ENCODE peak calls at places on chromosome 1, in ten cellular contexts. One of them, this sample, is unnamed. For H3K4me1, the result is how much of the 10 kb centered on the place peaks cover.

GRCh38 chr1:160539896-160540858 is 17.1 kb upstream of the SLAMF6 start:
- DNase-seq in A549: no peak
- DNase-seq in cardiac muscle cell: peak
- DNase-seq in SJSA1: no peak
- DNase-seq in H9: no peak
- DNase-seq in aorta: no peak
- DNase-seq in OCI-LY7: peak
- DNase-seq in IMR-90: no peak
- DNase-seq in CD4-positive, CD25-positive, alpha-beta regulatory T cell: peak
- DNase-seq in body of pancreas: peak
- DNase-seq in this sample: peak

GRCh38 chr1:236288620-236288976 is 6.8 kb upstream of the ERO1B start:
- DNase-seq in A549: no peak
- DNase-seq in cardiac muscle cell: no peak
- DNase-seq in SJSA1: no peak
- DNase-seq in H9: no peak
- DNase-seq in aorta: no peak
- DNase-seq in OCI-LY7: no peak
- DNase-seq in IMR-90: no peak
- DNase-seq in CD4-positive, CD25-positive, alpha-beta regulatory T cell: no peak
- DNase-seq in body of pancreas: no peak
- DNase-seq in this sample: no peak

GRCh38 chr1:27005648-27006496 is 6.8 kb downstream of the TENT5B start:
- DNase-seq in A549: peak
- DNase-seq in cardiac muscle cell: no peak
- DNase-seq in SJSA1: no peak
- DNase-seq in H9: peak
- DNase-seq in aorta: no peak
- DNase-seq in OCI-LY7: no peak
- DNase-seq in IMR-90: no peak
- DNase-seq in CD4-positive, CD25-positive, alpha-beta regulatory T cell: no peak
- DNase-seq in body of pancreas: no peak
- DNase-seq in this sample: no peak

GRCh38 chr1:234743866-234744581 is 134.0 kb upstream of the IRF2BP2 start:
- DNase-seq in A549: no peak
- DNase-seq in cardiac muscle cell: peak
- DNase-seq in SJSA1: peak
- DNase-seq in H9: no peak
- DNase-seq in aorta: no peak
- DNase-seq in OCI-LY7: no peak
- DNase-seq in IMR-90: peak
- DNase-seq in CD4-positive, CD25-positive, alpha-beta regulatory T cell: no peak
- DNase-seq in body of pancreas: no peak
- DNase-seq in this sample: no peak

GRCh38 chr1:165917166-165917565 is 89.8 kb downstream of the UCK2 start:
- DNase-seq in A549: no peak
- DNase-seq in cardiac muscle cell: no peak
- DNase-seq in SJSA1: no peak
- DNase-seq in H9: no peak
- DNase-seq in aorta: no peak
- DNase-seq in OCI-LY7: no peak
- DNase-seq in IMR-90: no peak
- DNase-seq in CD4-positive, CD25-positive, alpha-beta regulatory T cell: no peak
- DNase-seq in body of pancreas: no peak
- DNase-seq in this sample: no peak

GRCh38 chr1:192453360-192454045 is 122.1 kb upstream of the RGS1 start:
- DNase-seq in A549: no peak
- DNase-seq in cardiac muscle cell: peak
- DNase-seq in SJSA1: no peak
- DNase-seq in H9: no peak
- DNase-seq in aorta: no peak
- DNase-seq in OCI-LY7: no peak
- DNase-seq in IMR-90: peak
- DNase-seq in CD4-positive, CD25-positive, alpha-beta regulatory T cell: no peak
- DNase-seq in body of pancreas: no peak
- DNase-seq in this sample: no peak

GRCh38 chr1:48003741-48004503 is 6.7 kb upstream of the TRABD2B start:
- DNase-seq in A549: no peak
- DNase-seq in cardiac muscle cell: no peak
- DNase-seq in SJSA1: no peak
- DNase-seq in H9: peak
- DNase-seq in aorta: no peak
- DNase-seq in OCI-LY7: no peak
- DNase-seq in IMR-90: no peak
- DNase-seq in CD4-positive, CD25-positive, alpha-beta regulatory T cell: no peak
- DNase-seq in body of pancreas: no peak
- DNase-seq in this sample: no peak

GRCh38 chr1:64539808-64540207 is 69.9 kb downstream of the CACHD1 start:
- DNase-seq in A549: no peak
- DNase-seq in cardiac muscle cell: peak
- DNase-seq in SJSA1: no peak
- DNase-seq in H9: no peak
- DNase-seq in aorta: peak
- DNase-seq in OCI-LY7: no peak
- DNase-seq in IMR-90: peak
- DNase-seq in CD4-positive, CD25-positive, alpha-beta regulatory T cell: no peak
- DNase-seq in body of pancreas: peak
- DNase-seq in this sample: no peak

GRCh38 chr1:225814381-225814780 is 4.5 kb downstream of the EPHX1 start:
- DNase-seq in A549: no peak
- DNase-seq in cardiac muscle cell: no peak
- DNase-seq in SJSA1: no peak
- DNase-seq in H9: no peak
- DNase-seq in aorta: no peak
- DNase-seq in OCI-LY7: no peak
- DNase-seq in IMR-90: no peak
- DNase-seq in CD4-positive, CD25-positive, alpha-beta regulatory T cell: no peak
- DNase-seq in body of pancreas: no peak
- DNase-seq in this sample: no peak

GRCh38 chr1:9473032-9473792 is 66.1 kb upstream of the SLC25A33 start:
- DNase-seq in A549: peak
- DNase-seq in cardiac muscle cell: peak
- DNase-seq in SJSA1: peak
- DNase-seq in H9: peak
- DNase-seq in aorta: peak
- DNase-seq in OCI-LY7: no peak
- DNase-seq in IMR-90: peak
- DNase-seq in CD4-positive, CD25-positive, alpha-beta regulatory T cell: no peak
- DNase-seq in body of pancreas: no peak
- DNase-seq in this sample: no peak

GRCh38 chr1:78370356-78370755 is 120.4 kb upstream of the PTGFR start:
- DNase-seq in A549: no peak
- DNase-seq in cardiac muscle cell: peak
- DNase-seq in SJSA1: peak
- DNase-seq in H9: no peak
- DNase-seq in aorta: no peak
- DNase-seq in OCI-LY7: no peak
- DNase-seq in IMR-90: peak
- DNase-seq in CD4-positive, CD25-positive, alpha-beta regulatory T cell: no peak
- DNase-seq in body of pancreas: no peak
- DNase-seq in this sample: no peak

GRCh38 chr1:209742409-209743144 is 13.3 kb upstream of the TRAF3IP3 start:
- DNase-seq in A549: no peak
- DNase-seq in cardiac muscle cell: peak
- DNase-seq in SJSA1: no peak
- DNase-seq in H9: no peak
- DNase-seq in aorta: no peak
- DNase-seq in OCI-LY7: peak
- DNase-seq in IMR-90: peak
- DNase-seq in CD4-positive, CD25-positive, alpha-beta regulatory T cell: no peak
- DNase-seq in body of pancreas: no peak
- DNase-seq in this sample: no peak

GRCh38 chr1:12525311-12526181 is 92.5 kb downstream of the DHRS3 start:
- DNase-seq in A549: peak
- DNase-seq in cardiac muscle cell: peak
- DNase-seq in SJSA1: no peak
- DNase-seq in H9: no peak
- DNase-seq in aorta: no peak
- DNase-seq in OCI-LY7: no peak
- DNase-seq in IMR-90: no peak
- DNase-seq in CD4-positive, CD25-positive, alpha-beta regulatory T cell: no peak
- DNase-seq in body of pancreas: peak
- DNase-seq in this sample: no peak

GRCh38 chr1:234655328-234656069 is 45.5 kb upstream of the IRF2BP2 start:
- DNase-seq in A549: no peak
- DNase-seq in cardiac muscle cell: no peak
- DNase-seq in SJSA1: no peak
- DNase-seq in H9: no peak
- DNase-seq in aorta: no peak
- DNase-seq in OCI-LY7: no peak
- DNase-seq in IMR-90: no peak
- DNase-seq in CD4-positive, CD25-positive, alpha-beta regulatory T cell: no peak
- DNase-seq in body of pancreas: no peak
- DNase-seq in this sample: no peak

GRCh38 chr1:234186037-234186688 is 187.1 kb upstream of the COA6 start:
- DNase-seq in A549: peak
- DNase-seq in cardiac muscle cell: peak
- DNase-seq in SJSA1: no peak
- DNase-seq in H9: no peak
- DNase-seq in aorta: no peak
- DNase-seq in OCI-LY7: no peak
- DNase-seq in IMR-90: peak
- DNase-seq in CD4-positive, CD25-positive, alpha-beta regulatory T cell: no peak
- DNase-seq in body of pancreas: no peak
- DNase-seq in this sample: no peak

GRCh38 chr1:64013395-64013794 is 190.0 kb upstream of the UBE2U start:
- DNase-seq in A549: no peak
- DNase-seq in cardiac muscle cell: no peak
- DNase-seq in SJSA1: no peak
- DNase-seq in H9: no peak
- DNase-seq in aorta: no peak
- DNase-seq in OCI-LY7: no peak
- DNase-seq in IMR-90: no peak
- DNase-seq in CD4-positive, CD25-positive, alpha-beta regulatory T cell: no peak
- DNase-seq in body of pancreas: no peak
- DNase-seq in this sample: no peak

GRCh38 chr1:157154291-157154690 is 16.1 kb upstream of the ETV3 start:
- DNase-seq in A549: no peak
- DNase-seq in cardiac muscle cell: no peak
- DNase-seq in SJSA1: no peak
- DNase-seq in H9: no peak
- DNase-seq in aorta: no peak
- DNase-seq in OCI-LY7: no peak
- DNase-seq in IMR-90: no peak
- DNase-seq in CD4-positive, CD25-positive, alpha-beta regulatory T cell: no peak
- DNase-seq in body of pancreas: no peak
- DNase-seq in this sample: no peak

GRCh38 chr1:93815738-93816110 is 63.3 kb downstream of the DNTTIP2 start:
- DNase-seq in A549: no peak
- DNase-seq in cardiac muscle cell: no peak
- DNase-seq in SJSA1: no peak
- DNase-seq in H9: no peak
- DNase-seq in aorta: no peak
- DNase-seq in OCI-LY7: no peak
- DNase-seq in IMR-90: no peak
- DNase-seq in CD4-positive, CD25-positive, alpha-beta regulatory T cell: no peak
- DNase-seq in body of pancreas: no peak
- DNase-seq in this sample: no peak
- H3K4me1 ChIP-seq in A549: under half
- H3K4me1 ChIP-seq in cardiac muscle cell: under half
- H3K4me1 ChIP-seq in SJSA1: under half
- H3K4me1 ChIP-seq in H9: under half
- H3K4me1 ChIP-seq in aorta: under half
- H3K4me1 ChIP-seq in OCI-LY7: under half
- H3K4me1 ChIP-seq in IMR-90: under half
- H3K4me1 ChIP-seq in CD4-positive, CD25-positive, alpha-beta regulatory T cell: under half
- H3K4me1 ChIP-seq in body of pancreas: under half
- H3K4me1 ChIP-seq in this sample: under half

GRCh38 chr1:223667484-223668182 is 2.1 kb upstream of the CAPN8 start:
- DNase-seq in A549: no peak
- DNase-seq in cardiac muscle cell: no peak
- DNase-seq in SJSA1: peak
- DNase-seq in H9: no peak
- DNase-seq in aorta: no peak
- DNase-seq in OCI-LY7: no peak
- DNase-seq in IMR-90: no peak
- DNase-seq in CD4-positive, CD25-positive, alpha-beta regulatory T cell: no peak
- DNase-seq in body of pancreas: no peak
- DNase-seq in this sample: no peak
- H3K4me1 ChIP-seq in A549: under half
- H3K4me1 ChIP-seq in cardiac muscle cell: under half
- H3K4me1 ChIP-seq in SJSA1: under half
- H3K4me1 ChIP-seq in H9: under half
- H3K4me1 ChIP-seq in aorta: under half
- H3K4me1 ChIP-seq in OCI-LY7: under half
- H3K4me1 ChIP-seq in IMR-90: under half
- H3K4me1 ChIP-seq in CD4-positive, CD25-positive, alpha-beta regulatory T cell: under half
- H3K4me1 ChIP-seq in body of pancreas: under half
- H3K4me1 ChIP-seq in this sample: under half

GRCh38 chr1:97824200-97824599 is 96.6 kb downstream of the DPYD start:
- DNase-seq in A549: no peak
- DNase-seq in cardiac muscle cell: no peak
- DNase-seq in SJSA1: no peak
- DNase-seq in H9: no peak
- DNase-seq in aorta: no peak
- DNase-seq in OCI-LY7: no peak
- DNase-seq in IMR-90: no peak
- DNase-seq in CD4-positive, CD25-positive, alpha-beta regulatory T cell: no peak
- DNase-seq in body of pancreas: no peak
- DNase-seq in this sample: no peak
- H3K4me1 ChIP-seq in A549: under half
- H3K4me1 ChIP-seq in cardiac muscle cell: under half
- H3K4me1 ChIP-seq in SJSA1: under half
- H3K4me1 ChIP-seq in H9: under half
- H3K4me1 ChIP-seq in aorta: under half
- H3K4me1 ChIP-seq in OCI-LY7: under half
- H3K4me1 ChIP-seq in IMR-90: under half
- H3K4me1 ChIP-seq in CD4-positive, CD25-positive, alpha-beta regulatory T cell: under half
- H3K4me1 ChIP-seq in body of pancreas: under half
- H3K4me1 ChIP-seq in this sample: under half

DNA sequence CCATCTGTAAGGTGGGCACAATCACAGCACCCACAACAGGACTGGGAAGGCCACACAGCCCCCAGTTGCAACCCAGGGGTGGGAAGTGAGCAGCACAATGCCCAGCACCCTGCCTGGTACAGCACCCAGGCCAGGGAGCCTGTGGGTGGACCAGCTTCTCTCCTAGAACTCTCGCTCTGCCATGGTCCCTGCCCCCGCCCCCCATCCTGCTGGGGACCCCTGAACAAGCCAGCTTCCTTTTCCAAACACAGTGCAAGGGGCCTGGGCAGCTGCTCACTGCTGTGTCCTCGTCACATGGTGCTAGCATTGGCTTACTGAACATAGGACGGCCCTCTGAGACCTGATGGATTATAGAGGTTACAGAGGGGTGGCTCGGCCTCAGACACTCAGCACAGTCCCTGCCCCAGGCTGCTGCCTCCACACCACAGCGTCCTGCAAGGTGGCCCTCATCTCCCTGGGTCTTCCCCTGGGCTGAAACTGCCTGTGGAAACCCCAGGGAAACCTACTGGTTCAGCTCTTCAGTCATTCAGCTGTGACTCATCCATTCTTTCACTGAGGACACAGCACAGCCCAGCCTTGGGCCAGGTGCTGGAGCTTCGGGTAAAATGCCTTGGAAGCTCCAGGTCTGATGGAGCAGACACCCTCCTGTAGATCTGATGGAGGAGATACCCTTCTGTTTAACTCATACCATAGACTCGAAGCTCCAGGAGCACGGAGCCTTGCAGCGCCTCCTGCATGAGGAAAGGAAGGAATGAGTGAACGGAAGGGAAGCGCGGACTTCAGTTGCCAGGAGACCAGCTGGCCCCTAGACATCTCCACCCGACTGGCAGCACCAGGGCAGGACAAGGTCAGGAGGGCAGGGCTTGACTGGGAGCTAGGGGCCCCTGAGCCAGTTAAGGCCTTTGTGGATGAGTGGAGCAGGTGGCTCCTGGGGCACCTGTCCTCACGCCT is 8.1 kb upstream of the PRDM16 start:
- DNase-seq in A549: no peak
- DNase-seq in cardiac muscle cell: no peak
- DNase-seq in SJSA1: no peak
- DNase-seq in H9: peak
- DNase-seq in aorta: no peak
- DNase-seq in OCI-LY7: no peak
- DNase-seq in IMR-90: no peak
- DNase-seq in CD4-positive, CD25-positive, alpha-beta regulatory T cell: no peak
- DNase-seq in body of pancreas: no peak
- DNase-seq in this sample: no peak
- H3K4me1 ChIP-seq in A549: under half
- H3K4me1 ChIP-seq in cardiac muscle cell: under half
- H3K4me1 ChIP-seq in SJSA1: under half
- H3K4me1 ChIP-seq in H9: under half
- H3K4me1 ChIP-seq in aorta: under half
- H3K4me1 ChIP-seq in OCI-LY7: under half
- H3K4me1 ChIP-seq in IMR-90: under half
- H3K4me1 ChIP-seq in CD4-positive, CD25-positive, alpha-beta regulatory T cell: under half
- H3K4me1 ChIP-seq in body of pancreas: under half
- H3K4me1 ChIP-seq in this sample: under half